ENCODE peak calls at places on chromosomes 6 and 20, in six cellular contexts. B is H1, J is K562, Z is HepG2, M is GM12878, E is SK-N-SH. H is an unnamed sample.

GRCh38 chr6:65937982-65938381 is 231.0 kb upstream of the EYS start:
- DNase-seq in B (no peak), J (no peak), Z (no peak), M (no peak), E (no peak), H (no peak)

GRCh38 chr20:60403105-60403741 is 445.0 kb downstream of the CDH26 start:
- DNase-seq in B (no peak), J (no peak), Z (no peak), M (no peak), E (no peak), H (no peak)

GRCh38 chr6:25582101-25582500 is 69.9 kb upstream of the SCGN start:
- DNase-seq in B (no peak), J (no peak), Z (no peak), M (no peak), E (no peak), H (no peak)

GRCh38 chr20:51696304-51697118 is 71.7 kb downstream of the ATP9A start:
- DNase-seq in B (no peak), J (no peak), Z (no peak), M (no peak), E (peak), H (no peak)

GRCh38 chr6:72464246-72464645 is 157.6 kb upstream of the KCNQ5 start:
- DNase-seq in B (no peak), J (no peak), Z (no peak), M (no peak), E (no peak), H (no peak)

GRCh38 chr20:1287306-1287705 is 21.2 kb downstream of the SNPH start:
- DNase-seq in B (no peak), J (no peak), Z (no peak), M (no peak), E (no peak), H (no peak)

GRCh38 chr20:32155017-32155965 is 45.8 kb downstream of the TM9SF4 start:
- DNase-seq in B (peak), J (peak), Z (peak), M (peak), E (peak), H (peak)

GRCh38 chr6:158816329-158816728 is 2.8 kb downstream of the EZR start:
- DNase-seq in B (no peak), J (peak), Z (no peak), M (no peak), E (no peak), H (no peak)

GRCh38 chr6:84258866-84259265 is 31.4 kb upstream of the CEP162 start:
- DNase-seq in B (no peak), J (no peak), Z (no peak), M (no peak), E (no peak), H (no peak)

GRCh38 chr6:132712366-132712765 is 1.5 kb downstream of the VNN1 start:
- DNase-seq in B (no peak), J (no peak), Z (no peak), M (no peak), E (no peak), H (no peak)

GRCh38 chr6:54802775-54803631 is 43.6 kb upstream of the FAM83B start:
- DNase-seq in B (no peak), J (no peak), Z (no peak), M (no peak), E (no peak), H (no peak)
- TF ChIP-seq GABPA in B (no peak), J (no peak), Z (no peak), M (no peak), E (no peak), H (no peak)

DNA sequence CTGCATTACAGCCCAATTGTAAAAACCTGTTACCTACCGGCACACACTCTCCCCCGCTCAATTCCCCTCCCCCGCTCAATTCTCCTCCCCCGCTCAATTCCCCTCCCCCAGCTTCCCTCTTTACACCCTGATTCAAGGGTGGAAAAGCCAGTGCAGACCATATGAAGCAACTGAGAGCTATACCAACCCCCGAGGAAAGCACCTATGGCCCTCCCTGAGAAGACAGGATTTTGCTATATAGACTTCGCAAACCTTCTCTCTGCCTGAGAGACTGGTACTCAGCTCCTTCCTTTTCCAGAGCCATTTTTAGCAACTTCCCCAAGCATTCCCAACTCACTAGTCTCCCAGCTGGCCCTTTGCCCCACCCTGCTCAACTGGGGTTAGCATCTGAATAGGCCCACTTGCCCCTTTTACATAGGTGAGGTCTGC is 7.6 kb downstream of the GNAS-AS1 start:
- DNase-seq in B (peak), J (no peak), Z (no peak), M (no peak), E (no peak), H (no peak)
- H3K4me3 ChIP-seq in B (peak), J (no peak), Z (no peak), M (no peak), E (no peak), H (no peak)

GRCh38 chr20:9015984-9016324 is 52.9 kb upstream of the PLCB4 start:
- DNase-seq in B (no peak), J (no peak), Z (no peak), M (no peak), E (no peak), H (no peak)
- TF ChIP-seq GABPA in B (no peak), J (no peak), Z (no peak), M (no peak), E (no peak), H (no peak)

DNA sequence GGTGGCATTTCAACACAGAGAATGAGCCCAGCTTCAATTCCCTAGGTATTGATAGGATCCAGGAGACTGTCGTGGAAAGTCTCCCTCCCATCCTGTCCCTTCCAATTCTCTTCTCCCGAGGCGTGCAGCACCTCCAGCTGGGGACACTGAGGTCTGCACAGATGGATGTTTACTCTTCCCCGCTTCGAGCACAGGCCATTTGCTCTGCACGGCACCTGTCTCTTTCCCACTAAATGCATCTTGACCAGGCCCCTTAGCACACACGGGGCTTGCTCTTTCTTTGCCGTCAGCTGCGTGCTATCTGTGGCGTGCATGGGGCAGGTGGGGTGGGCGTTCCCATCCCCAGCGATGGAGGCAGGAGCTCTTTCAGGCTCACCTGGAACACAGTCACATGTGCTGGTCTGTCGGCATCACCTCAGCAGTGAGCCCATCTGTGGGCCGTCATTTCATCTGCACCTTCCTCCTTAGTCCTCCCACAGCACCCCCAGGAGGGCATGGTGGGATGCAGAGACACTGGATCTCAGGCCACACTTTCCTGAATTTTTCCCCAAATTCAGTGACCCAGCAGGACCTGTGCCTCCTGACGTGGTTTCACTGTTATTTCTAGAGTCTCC is 35.1 kb downstream of the RBM38 start:
- DNase-seq in B (no peak), J (no peak), Z (no peak), M (no peak), E (no peak), H (no peak)
- H3K4me3 ChIP-seq in B (no peak), J (no peak), Z (no peak), M (no peak), E (no peak), H (no peak)

GRCh38 chr20:35883778-35884540 is 70.3 kb downstream of the SCAND1 start:
- DNase-seq in B (peak), J (peak), Z (peak), M (no peak), E (peak), H (peak)
- TF ChIP-seq GABPA in B (peak), J (no peak), Z (no peak), M (no peak), E (peak), H (no peak)

H was measured in HL-60.